ENCODE peak calls at places on chromosomes 16 and 17, in four cellular contexts. W is sigmoid colon, S is transverse colon, Q is GM12878. B is an unnamed sample.

GRCh38 chr16:27781195-27781524 is 231.2 kb downstream of the KATNIP start:
- DNase-seq in Q (no peak), S (no peak), W (peak), B (no peak)

GRCh38 chr17:41116292-41116691 is 1.9 kb downstream of the KRTAP4-11 start:
- DNase-seq in Q (no peak), S (no peak), W (no peak), B (no peak)

GRCh38 chr17:72030067-72030899 is 90.5 kb upstream of the SOX9 start:
- DNase-seq in S (peak), W (no peak), Q (peak), B (peak)

GRCh38 chr17:57892820-57893595 is 43.2 kb upstream of the MRPS23 start:
- DNase-seq in W (peak), Q (no peak), S (peak), B (no peak)

GRCh38 chr16:63978240-63978639 is 1143.6 kb downstream of the CDH11 start:
- DNase-seq in Q (no peak), W (no peak), S (no peak), B (no peak)

GRCh38 chr17:73201215-73202069 is 8.6 kb downstream of the COG1 start:
- DNase-seq in S (no peak), Q (no peak), W (no peak), B (no peak)

GRCh38 chr17:76438906-76439305 is 14.0 kb downstream of the UBE2O start:
- DNase-seq in Q (no peak), S (no peak), W (no peak), B (no peak)

GRCh38 chr17:1577186-1577585 is 14.6 kb upstream of the PITPNA start:
- DNase-seq in S (peak), Q (no peak), W (peak), B (peak)

GRCh38 chr17:64787255-64787920 is 125.3 kb upstream of the SMURF2 start:
- DNase-seq in W (peak), S (peak), Q (no peak), B (no peak)

GRCh38 chr16:15988268-15989013 is 39.0 kb downstream of the ABCC1 start:
- DNase-seq in Q (no peak), S (no peak), W (no peak), B (no peak)

GRCh38 chr16:14377326-14377725 is 252.7 kb downstream of the PARN start:
- DNase-seq in S (no peak), W (no peak), Q (no peak), B (no peak)

GRCh38 chr16:66271074-66272060 is 95.1 kb upstream of the CDH5 start:
- DNase-seq in Q (no peak), W (no peak), S (no peak), B (no peak)

GRCh38 chr16:2054543-2055245 is 6.9 kb downstream of the TSC2 start:
- DNase-seq in S (peak), W (no peak), Q (no peak), B (no peak)

GRCh38 chr16:83475108-83475507 is 332.7 kb upstream of the HSBP1 start:
- DNase-seq in Q (no peak), S (no peak), W (no peak), B (no peak)

GRCh38 chr16:20818929-20819585 is 12.7 kb downstream of the REXO5 start:
- DNase-seq in W (no peak), Q (no peak), S (no peak), B (no peak)

GRCh38 chr17:44317545-44317944 is 7.1 kb downstream of the SLC25A39 start:
- DNase-seq in Q (no peak), S (no peak), W (no peak), B (no peak)
- TF ChIP-seq POLR2A in Q (no peak), S (no peak), W (no peak), B (no peak)

DNA sequence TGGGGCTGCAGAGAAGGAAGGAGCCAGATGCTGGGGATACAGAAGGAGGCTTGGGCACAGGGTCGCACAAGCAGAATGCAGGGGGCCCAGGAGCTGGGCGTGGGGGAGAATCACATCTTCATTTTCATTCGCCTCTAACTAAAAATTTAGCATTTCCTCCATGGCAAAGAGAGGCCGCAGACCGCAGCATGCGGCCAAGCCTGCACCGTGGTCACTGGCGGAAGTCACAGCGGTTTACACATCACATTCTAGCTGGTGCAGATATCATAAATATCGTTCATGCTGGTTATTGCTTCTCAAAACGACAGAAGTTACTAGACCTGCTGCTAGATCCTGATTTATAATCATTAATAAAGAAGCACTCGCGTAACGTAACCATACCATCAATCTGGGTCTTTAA is 162.0 kb downstream of the NTN1 start:
- DNase-seq in Q (no peak), W (no peak), S (no peak), B (no peak)
- TF ChIP-seq POLR2AphosphoS5 in Q (no peak), W (no peak), S (no peak), B (no peak)

DNA sequence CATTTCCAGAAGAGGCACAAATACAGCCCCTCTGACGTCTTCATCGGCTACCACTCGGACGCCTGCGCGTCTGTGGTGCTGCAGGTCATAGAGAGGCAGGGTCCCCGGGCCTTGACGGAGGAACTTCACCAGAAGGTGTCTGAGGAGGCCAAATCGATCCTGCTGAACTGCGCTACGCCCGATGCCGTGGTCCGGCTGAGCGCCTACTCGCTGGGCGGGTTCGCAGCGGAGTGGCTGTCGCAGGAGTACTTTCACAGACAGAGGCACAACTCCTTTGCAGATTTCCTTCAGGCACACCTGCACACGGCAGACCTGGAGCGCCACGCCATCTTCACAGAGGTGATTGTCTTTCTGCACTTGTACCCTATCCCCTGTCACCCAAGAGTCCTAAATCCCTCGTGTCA is 67.0 kb upstream of the ENDOV start:
- DNase-seq in S (no peak), W (no peak), Q (no peak), B (no peak)
- TF ChIP-seq POLR2A in S (no peak), W (no peak), Q (no peak), B (no peak)

DNA sequence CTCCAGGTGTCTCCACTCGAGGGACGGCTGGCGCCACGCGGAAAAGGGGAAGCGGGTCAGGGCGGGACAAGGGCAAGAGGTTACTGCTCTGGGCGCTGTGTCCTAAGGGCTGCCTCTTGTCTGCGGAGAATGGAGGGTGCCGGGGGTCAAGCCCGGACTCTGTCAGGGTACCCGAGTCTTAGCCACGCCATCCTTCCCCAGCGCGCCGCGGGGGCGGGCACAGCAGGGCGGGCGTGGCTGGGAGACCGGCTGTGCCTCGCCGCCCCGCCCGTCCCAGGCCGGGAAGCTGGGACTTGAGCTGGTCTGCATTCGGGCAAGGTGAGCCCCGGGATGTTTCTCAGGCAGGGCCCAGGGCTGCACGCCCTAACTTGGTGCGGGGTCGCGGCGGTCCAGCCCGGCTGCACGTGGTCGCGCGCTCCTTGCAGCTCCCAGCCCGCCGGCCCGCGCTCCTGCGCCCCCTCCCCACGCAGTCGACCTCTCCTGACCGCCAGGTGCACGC is 6.2 kb upstream of the ACTG1 start:
- DNase-seq in Q (no peak), S (peak), W (no peak), B (no peak)
- TF ChIP-seq POLR2AphosphoS5 in Q (peak), S (peak), W (no peak), B (no peak)

GRCh38 chr17:48930435-48930873 is 14.2 kb downstream of the SNF8 start:
- DNase-seq in Q (no peak), S (no peak), W (no peak), B (no peak)
- TF ChIP-seq POLR2A in Q (peak), S (no peak), W (no peak), B (no peak)

GRCh38 chr16:296276-296675 is 13.3 kb downstream of the PDIA2 start:
- DNase-seq in S (no peak), W (no peak), Q (no peak), B (no peak)
- TF ChIP-seq POLR2AphosphoS5 in S (no peak), W (no peak), Q (no peak), B (no peak)

GRCh38 chr17:48597775-48598631 is 4.4 kb upstream of the HOXB5 start:
- DNase-seq in Q (no peak), W (peak), S (peak), B (peak)
- TF ChIP-seq POLR2A in Q (no peak), W (peak), S (peak), B (no peak)

GRCh38 chr16:19167710-19168172 is 299 bp upstream of the SYT17 start:
- DNase-seq in W (no peak), S (peak), Q (no peak), B (peak)
- TF ChIP-seq POLR2AphosphoS5 in W (no peak), S (no peak), Q (no peak), B (no peak)

DNA sequence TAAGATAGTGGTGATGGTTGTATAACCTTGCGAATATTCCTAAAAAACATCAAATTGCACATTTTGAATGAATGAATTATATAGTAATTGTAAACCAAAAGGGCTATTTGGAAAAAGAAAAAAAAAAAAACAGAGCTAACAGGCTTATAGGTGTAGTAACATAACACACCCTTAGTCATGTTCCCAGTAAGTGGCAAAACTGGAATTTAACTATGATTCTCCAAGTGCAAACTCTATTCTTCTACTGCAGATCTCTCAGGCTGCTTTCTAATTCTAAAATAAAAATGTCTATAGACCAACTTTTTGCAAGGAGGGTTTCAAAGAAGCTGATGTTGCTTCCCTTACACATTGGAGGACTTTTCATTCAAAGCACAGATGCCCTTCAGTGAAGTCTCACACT is 293.2 kb upstream of the MON1B start:
- DNase-seq in W (no peak), Q (no peak), S (no peak), B (no peak)
- TF ChIP-seq POLR2A in W (no peak), Q (no peak), S (no peak), B (no peak)

B was measured in GM12891.